ENCODE peak calls at places on chromosome 1, in five cellular contexts. W is stimulated activated CD4-positive, alpha-beta T cell treated with anti-CD3 and anti-CD28 coated beads, TNF-alpha, amount 100 ng/mL, for 48 hours; V is lower lobe of right lung; Y is GM04504; J is EL. A is an unnamed sample.

GRCh38 chr1:116766616-116767469 is 12.6 kb downstream of the CD2 start:
- DNase-seq in Y (no peak), V (no peak), J (peak), W (no peak), A (no peak)

GRCh38 chr1:44842415-44842762 is 664 bp downstream of the PTCH2 start:
- DNase-seq in J (no peak), V (no peak), W (no peak), Y (no peak), A (no peak)

GRCh38 chr1:116482490-116482889 is 88.3 kb downstream of the CD58 start:
- DNase-seq in V (no peak), Y (no peak), J (no peak), W (no peak), A (no peak)

GRCh38 chr1:200354243-200354642 is 55.6 kb downstream of the ZNF281 start:
- DNase-seq in V (no peak), Y (no peak), J (no peak), W (no peak), A (no peak)

GRCh38 chr1:69221492-69221990 is 346.2 kb upstream of the LRRC7 start:
- DNase-seq in V (no peak), Y (no peak), J (no peak), W (no peak), A (no peak)

GRCh38 chr1:178724386-178724733 is 684 bp upstream of the RALGPS2 start:
- DNase-seq in J (no peak), W (no peak), Y (no peak), V (no peak), A (no peak)

GRCh38 chr1:26047278-26047874 is 1.5 kb upstream of the SLC30A2 start:
- DNase-seq in J (no peak), W (no peak), Y (no peak), V (no peak), A (no peak)

GRCh38 chr1:150575072-150575489 is 4.3 kb downstream of the MCL1 start:
- DNase-seq in W (no peak), Y (no peak), J (peak), V (no peak), A (no peak)

GRCh38 chr1:30462826-30463425 is 260.5 kb downstream of the MATN1 start:
- DNase-seq in V (no peak), J (no peak), Y (no peak), W (no peak), A (no peak)

GRCh38 chr1:23904748-23905357 is 8.3 kb downstream of the CNR2 start:
- DNase-seq in Y (no peak), J (no peak), W (peak), V (no peak), A (no peak)

GRCh38 chr1:15370781-15371467 is 38.8 kb upstream of the EFHD2 start:
- DNase-seq in V (no peak), Y (no peak), W (no peak), J (no peak), A (no peak)